ENCODE peak calls at places on chromosomes 1 and 21, in seven cellular contexts. G is SW480; Q is GDM1; J is HepG2; O is NCI-H1105; I is activated CD4-positive, alpha-beta T cell treated with anti-CD3 and anti-CD28 coated beads, Interleukin-2, amount 50 U/mL, for 24 hours; T is stimulated activated CD4-positive, alpha-beta T cell treated with anti-CD3 and anti-CD28 coated beads, Interleukin-2, amount 100 ng/mL, for 48 hours. S is an unnamed sample.

GRCh38 chr1:43444151-43444826 is 9.4 kb downstream of the HYI start:
- DNase-seq in G (no peak), Q (no peak), J (no peak), O (no peak), I (no peak), T (no peak), S (no peak)

GRCh38 chr1:156900896-156901589 is 7.5 kb downstream of the PEAR1 start:
- DNase-seq in G (no peak), Q (no peak), J (no peak), O (no peak), I (no peak), T (no peak), S (no peak)

GRCh38 chr1:13949571-13949970 is 249.6 kb downstream of the PRDM2 start:
- DNase-seq in G (no peak), Q (no peak), J (no peak), O (no peak), I (no peak), T (no peak), S (no peak)

GRCh38 chr1:60762176-60762575 is 320.2 kb upstream of the NFIA start:
- DNase-seq in G (no peak), Q (no peak), J (no peak), O (no peak), I (no peak), T (no peak), S (no peak)

GRCh38 chr21:37017951-37018679 is 11.6 kb downstream of the RIPPLY3 start:
- DNase-seq in G (no peak), Q (no peak), J (no peak), O (no peak), I (no peak), T (no peak), S (no peak)

GRCh38 chr1:222454782-222455181 is 93.1 kb downstream of the HHIPL2 start:
- DNase-seq in G (no peak), Q (no peak), J (no peak), O (no peak), I (no peak), T (no peak), S (no peak)

GRCh38 chr1:101033017-101033416 is 7.4 kb upstream of the DPH5 start:
- DNase-seq in G (no peak), Q (no peak), J (no peak), O (no peak), I (no peak), T (no peak), S (no peak)

GRCh38 chr1:46179138-46180081 is 3.1 kb upstream of the P3R3URF start:
- DNase-seq in G (peak; percentile 88), Q (peak; percentile 47), J (peak; percentile 78), O (peak; percentile 81), I (peak; percentile 62), T (peak; percentile 60), S (peak; percentile 88)

GRCh38 chr1:174273190-174273589 is 113.9 kb downstream of the RABGAP1L start:
- DNase-seq in G (no peak), Q (no peak), J (no peak), O (no peak), I (no peak), T (no peak), S (no peak)

GRCh38 chr1:206735553-206736031 is 35.0 kb upstream of the IL19 start:
- DNase-seq in G (no peak), Q (no peak), J (no peak), O (no peak), I (no peak), T (no peak), S (no peak)

GRCh38 chr1:210339500-210339899 is 10.8 kb downstream of the HHAT start:
- DNase-seq in G (no peak), Q (no peak), J (no peak), O (no peak), I (no peak), T (no peak), S (no peak)

GRCh38 chr1:188463919-188464318 is 1635.2 kb downstream of the PLA2G4A start:
- DNase-seq in G (no peak), Q (no peak), J (no peak), O (no peak), I (no peak), T (no peak), S (no peak)

GRCh38 chr1:147892731-147893214 is 9.8 kb upstream of the GJA8 start:
- DNase-seq in G (peak; percentile 50), Q (peak; percentile 11), J (peak; percentile 28), O (peak; percentile 52), I (peak; percentile 29), T (no peak), S (peak; percentile 48)

GRCh38 chr1:199463521-199464127 is 563.9 kb upstream of the NR5A2 start:
- DNase-seq in G (peak; percentile 16), Q (peak; percentile 61), J (peak; percentile 20), O (no peak), I (peak; percentile 2), T (no peak), S (peak; percentile 77)

GRCh38 chr1:38805036-38805435 is 54.5 kb downstream of the RRAGC start:
- DNase-seq in G (no peak), Q (no peak), J (no peak), O (no peak), I (no peak), T (no peak), S (no peak)

GRCh38 chr1:153842006-153842471 is 66.8 kb downstream of the SLC27A3 start:
- DNase-seq in G (no peak), Q (no peak), J (no peak), O (peak; percentile 40), I (no peak), T (no peak), S (no peak)

GRCh38 chr1:93695411-93696005 is 13.9 kb upstream of the BCAR3 start:
- DNase-seq in G (no peak), Q (peak; percentile 38), J (no peak), O (no peak), I (no peak), T (no peak), S (no peak)

GRCh38 chr1:10031461-10031860 is 1.3 kb upstream of the UBE4B start:
- DNase-seq in G (peak; percentile 16), Q (no peak), J (no peak), O (no peak), I (no peak), T (no peak), S (no peak)

GRCh38 chr1:222097646-222098045 is 355.8 kb upstream of the DUSP10 start:
- DNase-seq in G (peak; percentile 51), Q (no peak), J (no peak), O (no peak), I (no peak), T (no peak), S (peak; percentile 14)

GRCh38 chr1:195141294-195141693 is 1466.9 kb downstream of the KCNT2 start:
- DNase-seq in G (no peak), Q (no peak), J (no peak), O (no peak), I (no peak), T (no peak), S (no peak)

GRCh38 chr1:111656093-111657017 is 36.8 kb downstream of the RAP1A start:
- DNase-seq in G (peak; percentile 57), Q (peak; percentile 17), J (peak; percentile 49), O (peak; percentile 1), I (no peak), T (no peak), S (peak; percentile 9)

GRCh38 chr21:41983229-41983628 is 26.9 kb downstream of the ZBTB21 start:
- DNase-seq in G (no peak), Q (no peak), J (no peak), O (no peak), I (no peak), T (no peak), S (no peak)

GRCh38 chr1:109757936-109758786 is 5.6 kb downstream of the EPS8L3 start:
- DNase-seq in G (no peak), Q (no peak), J (no peak), O (no peak), I (no peak), T (no peak), S (no peak)

GRCh38 chr1:59025201-59025600 is 241.4 kb upstream of the JUN start:
- DNase-seq in G (no peak), Q (no peak), J (no peak), O (no peak), I (no peak), T (no peak), S (no peak)

GRCh38 chr1:20184481-20184900 is 1.4 kb upstream of the UBXN10 start:
- DNase-seq in G (peak; percentile 48), Q (no peak), J (peak; percentile 49), O (no peak), I (no peak), T (no peak), S (no peak)

GRCh38 chr21:35026617-35027557 is 22.2 kb downstream of the RUNX1 start:
- DNase-seq in G (peak; percentile 73), Q (peak; percentile 99), J (peak; percentile 95), O (no peak), I (peak; percentile 62), T (peak; percentile 72), S (no peak)

GRCh38 chr21:43600642-43601397 is 58.5 kb downstream of the HSF2BP start:
- DNase-seq in G (peak; percentile 85), Q (no peak), J (no peak), O (peak; percentile 30), I (no peak), T (no peak), S (peak; percentile 21)

GRCh38 chr1:24253569-24253968 is 65.6 kb upstream of the GRHL3 start:
- DNase-seq in G (no peak), Q (no peak), J (no peak), O (no peak), I (no peak), T (no peak), S (no peak)

GRCh38 chr1:64685247-64685646 is 59.6 kb upstream of the RAVER2 start:
- DNase-seq in G (no peak), Q (no peak), J (no peak), O (no peak), I (no peak), T (no peak), S (no peak)

GRCh38 chr1:27137544-27138075 is 17.3 kb downstream of the SLC9A1 start:
- DNase-seq in G (no peak), Q (no peak), J (peak; percentile 14), O (no peak), I (no peak), T (no peak), S (no peak)

GRCh38 chr1:1347663-1348419 is 1.4 kb downstream of the DVL1 start:
- DNase-seq in G (peak; percentile 66), Q (no peak), J (peak; percentile 72), O (no peak), I (no peak), T (no peak), S (peak; percentile 54)